ENCODE peak calls at places on chromosomes 6 and 20, in four cellular contexts. Q is tibial nerve; V is natural killer cell; X is CD4-positive, alpha-beta T cell. N is an unnamed sample.

GRCh38 chr6:24191346-24191745 is 65.3 kb downstream of the NRSN1 start:
- DNase-seq in Q (no peak), V (no peak), X (no peak), N (no peak)

GRCh38 chr20:17625246-17626051 is 55.6 kb downstream of the DSTN start:
- DNase-seq in Q (no peak), V (no peak), X (no peak), N (no peak)

GRCh38 chr6:24387818-24388217 is 14.9 kb upstream of the MRS2 start:
- DNase-seq in Q (no peak), V (no peak), X (no peak), N (no peak)

GRCh38 chr6:125004198-125004597 is 42.0 kb downstream of the RNF217 start:
- DNase-seq in Q (no peak), V (no peak), X (no peak), N (no peak)

GRCh38 chr6:147043994-147044477 is 160.2 kb upstream of the STXBP5 start:
- DNase-seq in Q (no peak), V (no peak), X (no peak), N (no peak)

GRCh38 chr6:29112135-29112534 is 4.3 kb downstream of the OR2J3 start:
- DNase-seq in Q (no peak), V (no peak), X (no peak), N (no peak)

GRCh38 chr6:36986704-36987047 is 680 bp upstream of the MTCH1 start:
- DNase-seq in Q (no peak), V (no peak), X (no peak), N (no peak)

GRCh38 chr6:5506575-5506974 is 245.3 kb downstream of the FARS2 start:
- DNase-seq in Q (no peak), V (no peak), X (no peak), N (no peak)

GRCh38 chr20:51029963-51030930 is 7.3 kb upstream of the KCNG1 start:
- DNase-seq in Q (no peak), V (no peak), X (no peak), N (no peak)

GRCh38 chr20:56368351-56369134 is 9.8 kb downstream of the FAM210B start:
- DNase-seq in Q (no peak), V (no peak), X (no peak), N (no peak)

GRCh38 chr6:162123797-162124196 is 603.8 kb downstream of the PRKN start:
- DNase-seq in Q (no peak), V (no peak), X (no peak), N (no peak)

GRCh38 chr6:1136415-1136774 is 175.5 kb upstream of the FOXQ1 start:
- DNase-seq in Q (peak; percentile 14), V (no peak), X (no peak), N (no peak)

GRCh38 chr6:133741375-133741861 is 147.5 kb upstream of the TCF21 start:
- DNase-seq in Q (peak; percentile 32), V (no peak), X (no peak), N (no peak)

GRCh38 chr20:63525968-63526367 is 5.4 kb downstream of the PPDPF start:
- DNase-seq in Q (no peak), V (no peak), X (no peak), N (no peak)

GRCh38 chr6:6700421-6700820 is 111.9 kb downstream of the LY86 start:
- DNase-seq in Q (no peak), V (no peak), X (no peak), N (no peak)

GRCh38 chr6:168715643-168716481 is 274.9 kb downstream of the SMOC2 start:
- DNase-seq in Q (no peak), V (no peak), X (no peak), N (no peak)

GRCh38 chr6:168711666-168712300 is 270.8 kb downstream of the SMOC2 start:
- DNase-seq in Q (no peak), V (no peak), X (no peak), N (no peak)

GRCh38 chr6:168713013-168713412 is 272.0 kb downstream of the SMOC2 start:
- DNase-seq in Q (no peak), V (no peak), X (no peak), N (no peak)

GRCh38 chr6:168714547-168715260 is 273.7 kb downstream of the SMOC2 start:
- DNase-seq in Q (no peak), V (no peak), X (no peak), N (no peak)

DNA sequence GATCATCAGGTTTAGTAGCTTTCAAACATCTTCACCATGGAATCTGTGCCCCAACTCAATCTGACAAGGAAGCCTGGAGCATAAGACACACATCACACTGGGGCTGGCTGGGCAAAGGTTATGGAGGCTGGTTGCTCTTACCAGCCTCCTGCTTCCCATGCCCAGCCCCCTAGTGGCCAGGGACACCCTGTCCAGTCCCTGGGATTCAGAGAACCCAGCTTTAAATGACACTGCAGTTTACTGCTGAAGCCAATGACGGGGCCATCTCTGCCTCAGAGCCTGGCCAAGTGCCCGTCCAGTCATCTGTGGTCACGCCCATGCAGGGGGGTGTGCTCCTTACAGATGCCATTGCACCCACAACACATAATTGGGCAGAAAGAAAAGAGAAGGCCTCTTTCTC is 272.9 kb downstream of the SMOC2 start:
- DNase-seq in Q (no peak), V (no peak), X (no peak), N (peak; percentile 14)
- TF ChIP-seq CTCF in Q (no peak), V (no peak), X (no peak), N (no peak)

GRCh38 chr20:40797425-40797824 is 108.4 kb upstream of the MAFB start:
- DNase-seq in Q (peak; percentile 16), V (no peak), X (no peak), N (peak; percentile 17)
- TF ChIP-seq CTCF in Q (peak; percentile 14), V (peak; percentile 53), X (no peak), N (peak; percentile 63)

GRCh38 chr6:149316740-149317655 is 514 bp upstream of the TAB2 start:
- DNase-seq in Q (peak; percentile 82), V (peak; percentile 83), X (peak; percentile 92), N (peak; percentile 91)

GRCh38 chr6:149313070-149313469 is 4.4 kb upstream of the TAB2 start:
- DNase-seq in Q (no peak), V (no peak), X (no peak), N (no peak)

GRCh38 chr6:149311766-149312165 is 5.7 kb upstream of the TAB2 start:
- DNase-seq in Q (no peak), V (no peak), X (no peak), N (no peak)

GRCh38 chr6:149316108-149316727 is 1.3 kb upstream of the TAB2 start:
- DNase-seq in Q (no peak), V (no peak), X (no peak), N (no peak)

DNA sequence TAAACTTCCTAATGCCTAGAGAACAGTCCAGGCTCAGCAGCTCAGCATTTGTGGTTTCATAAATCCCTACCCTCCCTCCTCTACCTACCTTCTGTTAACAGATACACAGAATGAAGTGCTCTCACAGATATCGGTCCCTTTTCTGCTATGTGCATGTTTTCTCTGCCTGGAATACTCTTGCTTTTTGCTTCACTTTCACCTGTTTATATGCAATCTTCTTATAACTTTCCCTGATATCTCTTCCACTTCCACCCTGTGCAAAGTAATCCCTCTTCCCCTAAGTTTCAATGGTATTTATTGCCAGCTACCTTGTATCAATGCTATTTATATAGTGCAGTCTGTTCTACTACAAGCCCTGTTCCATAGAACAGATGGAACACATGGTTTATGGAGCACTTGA is 3.2 kb upstream of the TAB2 start:
- DNase-seq in Q (no peak), V (no peak), X (no peak), N (no peak)
- TF ChIP-seq CTCF in Q (no peak), V (no peak), X (no peak), N (no peak)

DNA sequence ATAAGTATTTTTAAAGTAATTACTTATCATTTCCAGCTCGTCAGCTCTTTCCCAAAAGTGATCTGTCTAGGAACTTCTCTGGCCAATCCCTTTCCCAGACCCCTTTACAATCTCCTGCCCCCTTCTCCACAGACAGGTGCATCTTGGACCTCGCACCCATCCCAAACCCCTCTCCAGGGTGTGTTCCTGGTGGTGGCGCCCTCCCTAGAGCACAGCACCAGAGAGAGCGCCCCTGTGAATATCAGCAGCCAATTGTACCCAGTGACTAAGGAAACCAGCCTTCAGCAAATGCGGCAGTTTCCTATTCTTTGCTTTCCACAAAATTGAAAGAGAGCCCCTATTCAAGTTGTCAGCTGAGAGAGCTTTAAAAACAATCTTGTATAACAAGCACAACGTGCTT is 157.7 kb downstream of the RNASET2 start:
- DNase-seq in Q (no peak), V (no peak), X (no peak), N (no peak)
- TF ChIP-seq CTCF in Q (no peak), V (no peak), X (no peak), N (no peak)

GRCh38 chr20:1737134-1737533 is 79.6 kb upstream of the SIRPG start:
- DNase-seq in Q (no peak), V (no peak), X (no peak), N (no peak)

GRCh38 chr20:1735417-1736089 is 78.0 kb upstream of the SIRPG start:
- DNase-seq in Q (no peak), V (no peak), X (no peak), N (no peak)

DNA sequence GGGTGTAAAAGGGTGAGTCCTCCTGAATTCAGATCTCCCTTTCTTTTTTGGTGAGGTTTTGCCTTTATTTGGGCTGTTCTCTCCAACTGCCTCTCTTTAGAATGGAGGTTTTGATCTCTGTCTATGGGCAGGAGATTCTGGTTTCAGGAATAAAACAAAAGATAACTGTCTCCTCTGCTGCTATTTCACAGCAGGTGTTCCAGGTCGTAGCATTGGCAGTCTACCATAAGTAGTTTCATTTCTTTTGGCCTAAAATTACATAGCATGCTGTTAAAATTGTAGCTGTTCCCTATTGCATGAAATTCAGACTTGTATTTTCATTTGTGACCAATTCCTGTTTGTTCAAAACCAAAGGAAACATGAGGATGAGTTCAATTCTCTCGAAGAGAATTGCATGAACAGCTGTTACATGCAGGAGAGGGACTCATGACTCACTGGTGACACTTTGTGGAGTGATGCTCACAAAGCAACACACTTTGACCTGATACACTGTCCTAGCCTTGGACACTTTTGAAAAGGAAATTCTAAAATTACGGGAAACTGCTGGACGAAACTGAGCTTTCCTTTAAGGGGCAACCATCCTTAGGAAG is 76.8 kb upstream of the SIRPG start:
- DNase-seq in Q (no peak), V (no peak), X (peak; percentile 14), N (no peak)
- TF ChIP-seq CTCF in Q (no peak), V (no peak), X (peak; percentile 87), N (no peak)

GRCh38 chr20:36465109-36466080 is 75.9 kb upstream of the MYL9 start:
- DNase-seq in Q (peak; percentile 49), V (no peak), X (peak; percentile 31), N (peak; percentile 35)

GRCh38 chr20:36462440-36463211 is 78.7 kb upstream of the MYL9 start:
- DNase-seq in Q (peak; percentile 46), V (peak; percentile 32), X (no peak), N (no peak)

GRCh38 chr20:36463212-36464061 is 77.9 kb upstream of the MYL9 start:
- DNase-seq in Q (no peak), V (no peak), X (no peak), N (no peak)

GRCh38 chr20:36461600-36462439 is 79.5 kb upstream of the MYL9 start:
- DNase-seq in Q (peak; percentile 43), V (peak; percentile 33), X (peak; percentile 30), N (peak; percentile 60)

GRCh38 chr20:36460648-36461599 is 80.4 kb upstream of the MYL9 start:
- DNase-seq in Q (peak; percentile 88), V (peak; percentile 87), X (peak; percentile 88), N (peak; percentile 96)
- TF ChIP-seq CTCF in Q (no peak), V (no peak), X (no peak), N (no peak)